ENCODE peak calls at places on chromosomes 13 and 19, in four cellular contexts. S, H, Q and B are unnamed samples.

GRCh38 chr13:91351123-91351522 is 3.6 kb downstream of the MIR17HG start:
- DNase-seq in S (no peak), H (no peak), Q (no peak), B (no peak)

GRCh38 chr13:90547272-90547790 is 800.2 kb upstream of the MIR17HG start:
- DNase-seq in S (no peak), H (no peak), Q (no peak), B (no peak)

GRCh38 chr13:41610426-41610825 is 153.1 kb downstream of the RGCC start:
- DNase-seq in S (peak; percentile 66), H (no peak), Q (no peak), B (no peak)

GRCh38 chr19:41807176-41807575 is 10.8 kb downstream of the CEACAM3 start:
- DNase-seq in S (no peak), H (no peak), Q (no peak), B (no peak)

GRCh38 chr19:8609210-8610040 is 1.1 kb downstream of the ADAMTS10 start:
- DNase-seq in S (peak; percentile 32), H (no peak), Q (no peak), B (peak; percentile 92)

GRCh38 chr13:114049026-114049425 is 75.2 kb upstream of the C13orf46 start:
- DNase-seq in S (no peak), H (no peak), Q (no peak), B (no peak)

GRCh38 chr19:53989600-53990533 is 1.6 kb upstream of the CACNG6 start:
- DNase-seq in S (no peak), H (no peak), Q (no peak), B (no peak)

GRCh38 chr19:13985771-13986347 is 20.3 kb downstream of the RFX1 start:
- DNase-seq in S (no peak), H (no peak), Q (no peak), B (no peak)

GRCh38 chr19:49807174-49807830 is 5.8 kb downstream of the FUZ start:
- DNase-seq in S (no peak), H (no peak), Q (no peak), B (no peak)

GRCh38 chr13:49082653-49083536 is 107.2 kb downstream of the FNDC3A start:
- DNase-seq in S (no peak), H (peak; percentile 48), Q (no peak), B (no peak)

GRCh38 chr13:71866173-71867091 is 572 bp downstream of the DACH1 start:
- DNase-seq in S (no peak), H (no peak), Q (no peak), B (peak; percentile 70)

GRCh38 chr13:112892759-112893569 is 76.0 kb upstream of the MCF2L start:
- DNase-seq in S (peak; percentile 83), H (no peak), Q (no peak), B (no peak)

GRCh38 chr19:31223805-31224534 is 125.3 kb downstream of the TSHZ3 start:
- DNase-seq in S (no peak), H (no peak), Q (no peak), B (no peak)

GRCh38 chr13:95296326-95296939 is 4.8 kb downstream of the ABCC4 start:
- DNase-seq in S (peak; percentile 56), H (no peak), Q (no peak), B (peak; percentile 82)

GRCh38 chr19:29378543-29379105 is 147.2 kb upstream of the VSTM2B start:
- DNase-seq in S (no peak), H (no peak), Q (no peak), B (no peak)

GRCh38 chr19:6753178-6754031 is 13.8 kb downstream of the SH2D3A start:
- DNase-seq in S (peak; percentile 89), H (peak; percentile 57), Q (peak; percentile 95), B (peak; percentile 92)
- TF ChIP-seq POLR2AphosphoS5 in S (peak; percentile 54), H (peak; percentile 52), Q (peak; percentile 48), B (no peak)

GRCh38 chr13:103694471-103694870 is 628.3 kb upstream of the SLC10A2 start:
- DNase-seq in S (no peak), H (no peak), Q (no peak), B (peak; percentile 22)

GRCh38 chr13:103694033-103694432 is 627.8 kb upstream of the SLC10A2 start:
- DNase-seq in S (no peak), H (no peak), Q (no peak), B (no peak)

GRCh38 chr13:103692442-103692841 is 626.2 kb upstream of the SLC10A2 start:
- DNase-seq in S (no peak), H (no peak), Q (no peak), B (no peak)

GRCh38 chr13:103698000-103698399 is 631.8 kb upstream of the SLC10A2 start:
- DNase-seq in S (no peak), H (no peak), Q (no peak), B (no peak)

GRCh38 chr13:103695320-103695719 is 629.1 kb upstream of the SLC10A2 start:
- DNase-seq in S (no peak), H (no peak), Q (no peak), B (no peak)
- TF ChIP-seq NFIC in S (no peak), H (no peak), Q (no peak), B (no peak)

GRCh38 chr19:4185413-4186086 is 3.1 kb downstream of the ANKRD24 start:
- DNase-seq in S (no peak), H (no peak), Q (no peak), B (no peak)

GRCh38 chr19:4183967-4184717 is 1.7 kb downstream of the ANKRD24 start:
- DNase-seq in S (no peak), H (no peak), Q (no peak), B (no peak)

GRCh38 chr19:4184718-4185352 is 2.3 kb downstream of the ANKRD24 start:
- DNase-seq in S (no peak), H (no peak), Q (no peak), B (no peak)

GRCh38 chr19:4187313-4188122 is 5.0 kb downstream of the ANKRD24 start:
- DNase-seq in S (no peak), H (no peak), Q (no peak), B (no peak)

DNA sequence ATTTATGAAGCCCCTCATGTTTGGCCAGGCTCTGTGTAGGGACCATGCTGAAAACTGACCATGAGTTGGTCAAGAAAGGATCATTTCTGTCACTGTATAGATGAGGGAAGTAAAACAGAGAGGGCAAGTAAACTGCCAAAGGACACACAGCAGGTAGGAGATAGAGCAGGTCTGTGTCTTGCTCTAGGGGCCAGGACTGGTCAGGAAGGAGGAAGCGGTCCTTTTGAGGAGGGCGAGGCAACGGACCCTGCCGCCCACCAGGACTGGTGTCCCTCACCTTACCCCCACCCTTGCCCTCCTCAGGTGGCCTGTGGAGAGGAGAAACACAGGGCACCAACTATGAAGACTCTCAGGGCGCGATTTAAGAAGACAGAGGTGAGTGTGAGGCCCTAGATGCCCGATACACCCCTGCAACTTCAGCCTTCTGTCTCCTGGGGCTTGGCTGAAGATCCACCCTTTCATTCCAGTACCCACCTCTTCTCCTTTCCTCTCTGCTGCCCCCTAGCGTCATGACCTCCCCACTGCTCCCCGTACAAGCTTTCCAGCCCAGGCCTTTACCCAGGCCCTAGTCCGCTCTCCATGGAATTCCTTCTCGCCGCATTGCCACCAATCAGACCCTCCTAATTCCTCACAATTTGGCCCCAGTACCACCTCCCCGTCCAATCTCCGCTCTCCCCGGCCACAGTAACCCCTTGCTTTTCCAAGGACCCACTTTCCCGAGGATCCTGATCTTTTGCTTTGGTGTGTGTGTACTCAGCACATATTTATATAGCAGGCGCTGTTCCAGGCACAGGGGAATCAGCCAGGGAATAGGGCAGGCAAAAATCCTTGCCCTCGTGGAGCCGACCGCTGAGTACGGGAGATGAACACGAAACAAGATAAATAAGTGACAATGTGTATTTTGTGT is 3.9 kb downstream of the ANKRD24 start:
- DNase-seq in S (peak; percentile 67), H (no peak), Q (peak; percentile 86), B (peak; percentile 90)
- TF ChIP-seq POLR2AphosphoS5 in S (no peak), H (no peak), Q (no peak), B (no peak)

DNA sequence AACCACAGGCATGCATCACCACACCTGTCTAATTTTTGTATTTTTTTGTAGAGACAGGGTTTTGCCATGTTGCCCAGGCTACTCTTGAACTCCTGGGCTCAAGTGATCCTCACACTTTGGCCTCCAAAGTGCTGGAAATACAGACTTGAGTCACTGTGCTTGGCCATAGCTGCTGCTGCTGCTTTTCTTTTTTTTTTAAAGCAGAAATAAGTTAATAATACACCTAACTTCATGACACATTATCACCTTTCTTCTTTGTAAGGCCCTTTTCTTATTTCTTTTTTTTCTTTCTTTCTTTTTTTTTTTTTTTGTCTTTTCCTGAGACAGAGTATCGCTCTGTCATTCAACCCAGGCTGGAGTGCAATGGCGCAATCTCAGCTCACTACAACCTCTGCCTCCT is 8.6 kb downstream of the SHKBP1 start:
- DNase-seq in S (no peak), H (no peak), Q (no peak), B (no peak)
- TF ChIP-seq NFIC in S (no peak), H (no peak), Q (no peak), B (no peak)

DNA sequence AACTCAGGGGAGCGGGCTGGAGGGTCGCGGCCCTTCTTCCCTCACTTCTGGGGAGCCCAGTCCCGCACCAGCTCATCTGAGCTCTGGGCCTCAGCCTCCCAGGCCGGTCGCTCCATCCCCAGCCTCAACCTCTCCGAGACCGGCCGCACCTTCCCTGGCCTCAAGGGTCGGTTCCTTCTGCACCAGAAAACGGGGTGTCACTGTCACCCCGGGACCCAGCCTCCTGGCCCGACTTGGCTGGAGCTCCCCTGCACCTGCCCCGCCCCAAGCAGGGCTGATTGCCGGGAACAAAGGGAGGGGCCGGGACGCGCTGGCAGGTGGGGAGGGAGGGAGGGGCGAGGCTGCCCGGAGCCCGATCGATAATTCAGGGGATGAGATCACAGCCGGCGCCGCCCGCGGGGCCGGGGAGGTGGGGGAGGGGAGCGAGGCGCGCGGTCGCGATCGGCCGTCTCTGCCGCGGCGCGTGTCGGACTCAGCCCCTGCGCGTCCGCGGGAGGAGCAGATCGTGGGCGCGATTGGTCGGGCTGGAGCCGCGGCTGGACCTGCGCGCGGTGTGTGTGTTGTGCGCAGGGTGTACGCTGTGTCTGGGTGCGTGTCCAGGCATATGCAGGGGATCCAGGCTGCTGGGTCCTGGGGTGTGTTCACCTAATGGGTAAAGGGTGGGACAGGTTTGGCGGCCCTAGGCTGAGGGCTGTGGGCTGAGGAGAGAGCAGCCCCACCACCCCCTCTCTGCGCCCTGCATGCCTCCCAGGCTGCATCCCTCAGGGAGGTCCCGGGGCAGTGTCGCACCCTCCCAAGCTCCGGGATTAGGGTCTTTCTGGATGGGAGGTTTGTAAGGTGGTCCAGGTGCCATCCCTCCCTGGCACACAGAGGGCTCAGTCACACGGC is 1.1 kb upstream of the SHC2 start:
- DNase-seq in S (peak; percentile 66), H (no peak), Q (peak; percentile 76), B (peak; percentile 77)
- TF ChIP-seq POLR2AphosphoS5 in S (peak; percentile 4), H (no peak), Q (no peak), B (no peak)

DNA sequence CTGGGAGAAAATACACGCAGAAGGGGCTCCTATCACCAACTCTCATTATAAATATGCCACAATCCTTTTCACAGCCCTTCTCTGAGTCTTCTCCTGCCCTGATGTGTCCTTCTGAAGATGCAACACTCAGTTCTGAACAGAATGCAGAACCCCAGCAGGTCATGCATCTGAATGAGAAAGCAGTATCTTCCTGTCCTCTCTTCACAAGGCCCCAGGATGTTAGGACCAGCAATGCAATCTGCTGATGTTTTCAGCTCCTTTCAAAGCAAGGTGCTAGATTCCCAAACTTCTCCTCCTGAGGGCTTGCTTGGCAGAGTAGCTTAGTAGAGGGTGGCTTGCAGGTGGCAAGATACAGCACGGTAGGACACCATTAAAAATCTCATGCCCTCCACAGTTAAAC is 22.3 kb upstream of the DOCK9 start:
- DNase-seq in S (no peak), H (no peak), Q (no peak), B (no peak)
- TF ChIP-seq NFIC in S (no peak), H (no peak), Q (no peak), B (no peak)